ENCODE peak calls at places on chromosomes 4 and X, in four cellular contexts. W is ovary, V is HepG2, Q is testis. M is an unnamed sample. For H3K4me1, the result is how much of the 10 kb centered on the place peaks cover.

GRCh38 chr4:135277116-135277979 is 1075.8 kb upstream of the PABPC4L start:
- DNase-seq in Q (no peak), W (no peak), V (no peak), M (no peak)

GRCh38 chrX:119399772-119400101 is 601 bp downstream of the SLC25A43 start:
- DNase-seq in W (no peak), V (no peak), Q (no peak), M (no peak)

GRCh38 chrX:23656684-23657083 is 10.6 kb upstream of the PRDX4 start:
- DNase-seq in Q (no peak), W (no peak), V (no peak), M (peak)

GRCh38 chrX:150574824-150575409 is 6.5 kb downstream of the MTM1 start:
- DNase-seq in V (no peak), W (no peak), Q (no peak), M (no peak)

GRCh38 chrX:150771116-150771515 is 77.9 kb downstream of the MTMR1 start:
- DNase-seq in Q (no peak), W (no peak), V (no peak), M (no peak)

GRCh38 chr4:7104366-7105031 is 36.6 kb upstream of the GRPEL1 start:
- DNase-seq in V (no peak), W (no peak), Q (no peak), M (no peak)

GRCh38 chr4:184697956-184698355 is 35.9 kb downstream of the CENPU start:
- DNase-seq in V (no peak), W (no peak), Q (no peak), M (no peak)

GRCh38 chr4:122784261-122784660 is 42.4 kb upstream of the FGF2 start:
- DNase-seq in W (no peak), V (no peak), Q (no peak), M (no peak)

GRCh38 chr4:113325876-113326615 is 276.6 kb downstream of the ANK2 start:
- DNase-seq in V (no peak), Q (no peak), W (no peak), M (no peak)

GRCh38 chr4:39976945-39977488 is 694 bp downstream of the PDS5A start:
- DNase-seq in W (peak), Q (peak), V (no peak), M (peak)

GRCh38 chrX:13179100-13179499 is 134.7 kb upstream of the FAM9C start:
- DNase-seq in V (no peak), W (no peak), Q (no peak), M (no peak)

GRCh38 chrX:69309074-69309792 is 144.0 kb upstream of the PJA1 start:
- DNase-seq in Q (no peak), W (no peak), V (peak), M (no peak)

GRCh38 chr4:45122406-45122805 is 396.1 kb upstream of the GNPDA2 start:
- DNase-seq in W (no peak), V (no peak), Q (no peak), M (no peak)

GRCh38 chrX:31423575-31424284 is 351.9 kb upstream of the FTHL17 start:
- DNase-seq in W (peak), Q (peak), V (peak), M (peak)

GRCh38 chr4:138736362-138736761 is 279.2 kb upstream of the NOCT start:
- DNase-seq in V (no peak), W (no peak), Q (no peak), M (no peak)

GRCh38 chrX:10986616-10987015 is 124.5 kb upstream of the HCCS start:
- DNase-seq in V (no peak), Q (no peak), W (no peak), M (no peak)

GRCh38 chr4:147780137-147780777 is 48.4 kb downstream of the ARHGAP10 start:
- DNase-seq in W (no peak), Q (no peak), V (no peak), M (no peak)

GRCh38 chr4:65665951-65666523 is 4.3 kb downstream of the EPHA5 start:
- DNase-seq in W (no peak), V (no peak), Q (no peak), M (no peak)

GRCh38 chr4:141220655-141221605 is at the start of gene ZNF330:
- DNase-seq in V (peak), W (peak), Q (peak), M (peak)
- TF ChIP-seq POLR2A in V (peak), W (peak), Q (peak), M (peak)

DNA sequence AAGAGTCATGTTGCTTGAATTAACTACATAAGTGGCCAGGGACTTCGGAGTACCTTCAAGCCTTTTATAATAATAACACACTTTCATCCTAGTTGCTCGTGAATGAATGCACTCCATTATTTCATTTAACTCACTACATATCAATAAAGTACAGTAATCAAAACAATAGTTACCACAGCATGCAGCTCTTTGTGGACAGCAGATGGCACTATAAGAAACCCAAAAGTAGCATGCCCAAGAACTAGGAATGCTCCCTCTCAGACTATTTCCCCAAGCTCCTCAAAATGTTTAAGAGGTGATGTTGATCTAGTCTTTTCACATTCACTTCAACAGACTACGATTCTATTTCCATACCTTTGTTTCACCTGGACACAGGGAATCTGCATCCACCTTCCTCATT is 500.8 kb upstream of the DIAPH2 start:
- DNase-seq in V (no peak), Q (no peak), W (no peak), M (no peak)
- TF ChIP-seq CTCF in V (peak), Q (no peak), W (no peak), M (no peak)

DNA sequence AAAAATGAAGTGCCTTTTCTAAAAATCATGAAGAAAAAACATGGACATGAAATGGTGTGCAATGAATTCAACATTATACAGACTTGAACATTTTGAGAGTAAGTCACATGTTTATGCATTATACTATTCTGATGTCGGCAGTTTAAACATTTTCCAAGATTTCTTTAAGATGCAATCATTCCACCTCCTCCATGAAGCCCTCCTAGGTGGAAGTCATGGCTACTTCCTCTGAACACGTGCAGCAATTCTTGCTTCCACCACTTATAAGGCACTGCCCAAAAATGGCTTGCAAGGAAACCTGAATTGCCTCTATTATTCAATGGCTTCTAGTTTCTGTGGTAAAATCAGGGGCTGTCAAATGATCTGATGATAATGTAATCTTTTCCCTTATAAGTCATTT is 25.8 kb downstream of the IGFBP7 start:
- DNase-seq in V (no peak), Q (no peak), W (no peak), M (no peak)
- H3K4me1 ChIP-seq in V (under half), Q (under half), W (under half), M (under half)

GRCh38 chrX:134636859-134637258 is 21.4 kb downstream of the PLAC1 start:
- DNase-seq in V (no peak), W (no peak), Q (no peak), M (no peak)

GRCh38 chrX:134634691-134635090 is 23.6 kb downstream of the PLAC1 start:
- DNase-seq in W (no peak), V (no peak), Q (no peak), M (no peak)

GRCh38 chrX:134632386-134632785 is 25.9 kb downstream of the PLAC1 start:
- DNase-seq in W (no peak), Q (no peak), V (no peak), M (no peak)

GRCh38 chrX:134631404-134632346 is 26.6 kb downstream of the PLAC1 start:
- DNase-seq in V (no peak), W (peak), Q (no peak), M (peak)

DNA sequence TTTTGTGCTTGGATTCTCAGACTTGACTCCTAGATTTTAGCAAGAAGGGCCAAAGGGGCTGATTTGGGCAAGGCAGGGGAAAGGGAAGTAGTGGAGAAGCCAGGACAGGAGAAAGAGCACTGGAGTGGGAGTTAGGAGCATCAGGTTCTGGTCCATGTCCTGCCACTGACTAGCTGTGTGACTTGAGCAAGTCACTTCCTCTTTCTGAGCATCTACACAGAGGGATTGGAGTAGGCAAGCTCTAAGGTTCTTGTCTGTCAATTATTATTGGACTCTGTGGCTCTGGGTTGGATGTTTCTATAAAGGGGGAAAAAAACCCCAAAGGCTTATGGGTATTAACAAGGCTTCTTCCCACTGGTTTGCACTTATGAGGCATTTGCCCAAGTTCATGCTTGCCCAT is 24.4 kb downstream of the PLAC1 start:
- DNase-seq in Q (no peak), V (no peak), W (no peak), M (no peak)
- TF ChIP-seq POLR2A in Q (no peak), V (no peak), W (no peak), M (no peak)